ENCODE peak calls at places on chromosomes 5 and 9, in four cellular contexts. One of them, this sample, is unnamed.

GRCh38 chr5:171776176-171776575 is 9.4 kb upstream of the SMIM23 start:
- DNase-seq in RWPE2: no peak
- DNase-seq in pancreas: no peak
- DNase-seq in ELF-1: no peak
- DNase-seq in this sample: no peak

GRCh38 chr5:113059232-113059805 is 82.7 kb downstream of the DCP2 start:
- DNase-seq in RWPE2: no peak
- DNase-seq in pancreas: no peak
- DNase-seq in ELF-1: peak; percentile 73
- DNase-seq in this sample: no peak

GRCh38 chr9:116704470-116704869 is 17.4 kb downstream of the TRIM32 start:
- DNase-seq in ELF-1: no peak
- DNase-seq in pancreas: no peak
- DNase-seq in RWPE2: no peak
- DNase-seq in this sample: no peak

GRCh38 chr5:142655339-142656267 is 30.3 kb downstream of the FGF1 start:
- DNase-seq in ELF-1: peak; percentile 91
- DNase-seq in pancreas: peak; percentile 85
- DNase-seq in RWPE2: peak; percentile 73
- DNase-seq in this sample: peak; percentile 68

GRCh38 chr9:80086386-80086785 is 514.6 kb downstream of the TLE4 start:
- DNase-seq in RWPE2: no peak
- DNase-seq in pancreas: no peak
- DNase-seq in ELF-1: no peak
- DNase-seq in this sample: no peak

GRCh38 chr9:129667850-129668249 is 2.4 kb downstream of the PRRX2 start:
- DNase-seq in pancreas: no peak
- DNase-seq in ELF-1: no peak
- DNase-seq in RWPE2: no peak
- DNase-seq in this sample: no peak

GRCh38 chr9:134689320-134690181 is 47.9 kb downstream of the COL5A1 start:
- DNase-seq in pancreas: peak; percentile 86
- DNase-seq in RWPE2: no peak
- DNase-seq in ELF-1: peak; percentile 91
- DNase-seq in this sample: peak; percentile 70

GRCh38 chr9:125929846-125930245 is 182.7 kb downstream of the PBX3 start:
- DNase-seq in pancreas: no peak
- DNase-seq in ELF-1: no peak
- DNase-seq in RWPE2: no peak
- DNase-seq in this sample: no peak

GRCh38 chr9:134944916-134945315 is 27.2 kb upstream of the FCN1 start:
- DNase-seq in ELF-1: no peak
- DNase-seq in pancreas: no peak
- DNase-seq in RWPE2: no peak
- DNase-seq in this sample: no peak

GRCh38 chr5:54547711-54548250 is 30.2 kb downstream of the SNX18 start:
- DNase-seq in ELF-1: no peak
- DNase-seq in pancreas: no peak
- DNase-seq in RWPE2: no peak
- DNase-seq in this sample: peak; percentile 54

GRCh38 chr9:117290306-117290705 is 124.6 kb downstream of the ASTN2 start:
- DNase-seq in ELF-1: no peak
- DNase-seq in RWPE2: no peak
- DNase-seq in pancreas: no peak
- DNase-seq in this sample: no peak

GRCh38 chr9:108386859-108387384 is 468.9 kb downstream of the ACTL7B start:
- DNase-seq in RWPE2: no peak
- DNase-seq in ELF-1: no peak
- DNase-seq in pancreas: no peak
- DNase-seq in this sample: no peak

GRCh38 chr5:151156732-151157402 is 712 bp downstream of the ANXA6 start:
- DNase-seq in RWPE2: no peak
- DNase-seq in pancreas: no peak
- DNase-seq in ELF-1: peak; percentile 53
- DNase-seq in this sample: peak; percentile 68

GRCh38 chr9:21579209-21579608 is 97.1 kb upstream of the IFNE start:
- DNase-seq in RWPE2: no peak
- DNase-seq in pancreas: no peak
- DNase-seq in ELF-1: no peak
- DNase-seq in this sample: no peak

GRCh38 chr5:67490543-67491321 is 294.1 kb upstream of the CD180 start:
- DNase-seq in RWPE2: no peak
- DNase-seq in pancreas: no peak
- DNase-seq in ELF-1: no peak
- DNase-seq in this sample: no peak

GRCh38 chr9:88817628-88818027 is 173.6 kb upstream of the S1PR3 start:
- DNase-seq in ELF-1: no peak
- DNase-seq in RWPE2: no peak
- DNase-seq in pancreas: no peak
- DNase-seq in this sample: no peak

GRCh38 chr9:21559402-21560280 is 77.5 kb upstream of the IFNE start:
- DNase-seq in ELF-1: peak; percentile 70
- DNase-seq in RWPE2: peak; percentile 82
- DNase-seq in pancreas: peak; percentile 85
- DNase-seq in this sample: peak; percentile 59

GRCh38 chr9:123421801-123422455 is 65.9 kb downstream of the CRB2 start:
- DNase-seq in RWPE2: no peak
- DNase-seq in ELF-1: peak; percentile 59
- DNase-seq in pancreas: no peak
- DNase-seq in this sample: peak; percentile 7

GRCh38 chr5:133485468-133485867 is 126.9 kb downstream of the FSTL4 start:
- DNase-seq in ELF-1: no peak
- DNase-seq in pancreas: no peak
- DNase-seq in RWPE2: no peak
- DNase-seq in this sample: no peak

GRCh38 chr9:87387351-87388055 is 110.2 kb upstream of the DAPK1 start:
- DNase-seq in RWPE2: no peak
- DNase-seq in pancreas: no peak
- DNase-seq in ELF-1: no peak
- DNase-seq in this sample: no peak

GRCh38 chr9:469672-470040 is 255.0 kb downstream of the DOCK8 start:
- DNase-seq in RWPE2: peak; percentile 46
- DNase-seq in ELF-1: peak; percentile 89
- DNase-seq in pancreas: peak; percentile 58
- DNase-seq in this sample: peak; percentile 67

GRCh38 chr5:145637396-145637795 is 197.7 kb downstream of the PRELID2 start:
- DNase-seq in ELF-1: no peak
- DNase-seq in pancreas: no peak
- DNase-seq in RWPE2: no peak
- DNase-seq in this sample: no peak

GRCh38 chr5:100900142-100900795 is 2.8 kb downstream of the ST8SIA4 start:
- DNase-seq in ELF-1: peak; percentile 49
- DNase-seq in RWPE2: no peak
- DNase-seq in pancreas: peak; percentile 25
- DNase-seq in this sample: peak; percentile 51

GRCh38 chr5:33713087-33713486 is 178.7 kb downstream of the ADAMTS12 start:
- DNase-seq in RWPE2: no peak
- DNase-seq in ELF-1: no peak
- DNase-seq in pancreas: no peak
- DNase-seq in this sample: no peak

GRCh38 chr9:4774209-4774608 is 18.5 kb upstream of the RCL1 start:
- DNase-seq in ELF-1: no peak
- DNase-seq in pancreas: no peak
- DNase-seq in RWPE2: no peak
- DNase-seq in this sample: no peak

GRCh38 chr9:87324613-87325194 is 173.0 kb upstream of the DAPK1 start:
- DNase-seq in pancreas: no peak
- DNase-seq in RWPE2: no peak
- DNase-seq in ELF-1: no peak
- DNase-seq in this sample: no peak

GRCh38 chr5:159427180-159428012 is 97.1 kb upstream of the IL12B start:
- DNase-seq in RWPE2: no peak
- DNase-seq in ELF-1: no peak
- DNase-seq in pancreas: no peak
- DNase-seq in this sample: no peak

GRCh38 chr9:137062384-137062783 is 8.0 kb downstream of the SAPCD2 start:
- DNase-seq in ELF-1: no peak
- DNase-seq in pancreas: no peak
- DNase-seq in RWPE2: no peak
- DNase-seq in this sample: no peak